ENCODE peak calls at places on chromosomes 1 and 21, in six cellular contexts. Y, O, D, W, J and K are unnamed samples.

GRCh38 chr1:61337981-61338848 is 255.9 kb downstream of the NFIA start:
- ATAC-seq in Y (peak; percentile 95), O (peak; percentile 99), D (no peak), W (peak; percentile 94), J (no peak), K (peak; percentile 85)

GRCh38 chr1:235105051-235106043 is 23.3 kb downstream of the TOMM20 start:
- ATAC-seq in Y (peak; percentile 1), O (peak; percentile 15), D (peak; percentile 87), W (no peak), J (peak; percentile 20), K (no peak)

GRCh38 chr1:40232444-40232843 is 15.3 kb upstream of the TMCO2 start:
- ATAC-seq in Y (no peak), O (no peak), D (peak; percentile 99), W (no peak), J (no peak), K (no peak)

GRCh38 chr1:203420220-203420705 is 55.3 kb upstream of the PRELP start:
- ATAC-seq in Y (peak; percentile 87), O (no peak), D (no peak), W (no peak), J (no peak), K (no peak)

GRCh38 chr1:44531785-44532566 is 126.9 kb downstream of the RNF220 start:
- ATAC-seq in Y (peak; percentile 77), O (peak; percentile 89), D (peak; percentile 98), W (no peak), J (peak; percentile 97), K (no peak)

GRCh38 chr1:89607156-89607555 is 25.8 kb upstream of the LRRC8C start:
- ATAC-seq in Y (no peak), O (no peak), D (no peak), W (no peak), J (no peak), K (no peak)

GRCh38 chr1:165456114-165456513 is 11.2 kb upstream of the RXRG start:
- ATAC-seq in Y (no peak), O (no peak), D (no peak), W (no peak), J (no peak), K (no peak)

GRCh38 chr1:206581571-206581981 is 30.7 kb downstream of the EIF2D start:
- ATAC-seq in Y (no peak), O (no peak), D (no peak), W (no peak), J (no peak), K (no peak)

GRCh38 chr21:40404319-40404906 is 442.5 kb downstream of the DSCAM start:
- ATAC-seq in Y (no peak), O (no peak), D (no peak), W (peak; percentile 88), J (no peak), K (peak; percentile 65)

GRCh38 chr1:230166366-230167132 is 99.5 kb downstream of the GALNT2 start:
- ATAC-seq in Y (no peak), O (no peak), D (no peak), W (no peak), J (no peak), K (no peak)

GRCh38 chr1:162927421-162927820 is 66.4 kb upstream of the CCDC190 start:
- ATAC-seq in Y (no peak), O (no peak), D (no peak), W (no peak), J (no peak), K (no peak)

GRCh38 chr1:6445062-6445763 is 20.6 kb downstream of the ESPN start:
- ATAC-seq in Y (peak; percentile 20), O (peak; percentile 80), D (peak; percentile 79), W (peak; percentile 42), J (peak; percentile 53), K (no peak)

GRCh38 chr1:226871047-226871365 is 590 bp downstream of the PSEN2 start:
- ATAC-seq in Y (no peak), O (no peak), D (no peak), W (no peak), J (peak; percentile 12), K (no peak)

GRCh38 chr1:44636711-44637589 is 37.3 kb downstream of the TMEM53 start:
- ATAC-seq in Y (no peak), O (no peak), D (no peak), W (no peak), J (peak; percentile 3), K (no peak)

GRCh38 chr1:157194739-157195520 is 56.7 kb upstream of the ETV3 start:
- ATAC-seq in Y (no peak), O (no peak), D (no peak), W (no peak), J (no peak), K (no peak)
- H3K4me3 ChIP-seq in Y (no peak overlapping the region), O (no peak overlapping the region), D (no peak overlapping the region), W (no peak overlapping the region), J (no peak overlapping the region), K (no peak overlapping the region)

GRCh38 chr1:179709841-179710329 is 33.2 kb upstream of the FAM163A start:
- ATAC-seq in Y (no peak), O (no peak), D (peak; percentile 89), W (no peak), J (no peak), K (peak; percentile 60)

GRCh38 chr1:179707406-179707805 is 35.7 kb upstream of the FAM163A start:
- ATAC-seq in Y (no peak), O (no peak), D (no peak), W (no peak), J (no peak), K (no peak)

GRCh38 chr1:179714159-179714558 is 28.9 kb upstream of the FAM163A start:
- ATAC-seq in Y (no peak), O (no peak), D (no peak), W (no peak), J (no peak), K (no peak)

GRCh38 chr1:179706339-179706941 is 36.7 kb upstream of the FAM163A start:
- ATAC-seq in Y (no peak), O (peak; percentile 68), D (peak; percentile 42), W (no peak), J (peak; percentile 76), K (no peak)

GRCh38 chr1:179708434-179709195 is 34.5 kb upstream of the FAM163A start:
- ATAC-seq in Y (no peak), O (peak; percentile 40), D (no peak), W (peak; percentile 46), J (peak; percentile 44), K (no peak)
- TF ChIP-seq EP300 in Y (no peak), O (no peak), D (no peak), W (no peak), J (no peak), K (no peak)

GRCh38 chr1:18948048-18948912 is 8.2 kb downstream of the IFFO2 start:
- ATAC-seq in Y (peak; percentile 45), O (peak; percentile 28), D (no peak), W (no peak), J (no peak), K (peak; percentile 30)

GRCh38 chr1:18945401-18945849 is 11.1 kb downstream of the IFFO2 start:
- ATAC-seq in Y (no peak), O (no peak), D (no peak), W (no peak), J (peak; percentile 48), K (no peak)

GRCh38 chr1:18947570-18947969 is 8.9 kb downstream of the IFFO2 start:
- ATAC-seq in Y (no peak), O (no peak), D (no peak), W (no peak), J (no peak), K (no peak)

GRCh38 chr1:18944810-18945209 is 11.7 kb downstream of the IFFO2 start:
- ATAC-seq in Y (no peak), O (no peak), D (peak; percentile 8), W (no peak), J (peak; percentile 12), K (no peak)

DNA sequence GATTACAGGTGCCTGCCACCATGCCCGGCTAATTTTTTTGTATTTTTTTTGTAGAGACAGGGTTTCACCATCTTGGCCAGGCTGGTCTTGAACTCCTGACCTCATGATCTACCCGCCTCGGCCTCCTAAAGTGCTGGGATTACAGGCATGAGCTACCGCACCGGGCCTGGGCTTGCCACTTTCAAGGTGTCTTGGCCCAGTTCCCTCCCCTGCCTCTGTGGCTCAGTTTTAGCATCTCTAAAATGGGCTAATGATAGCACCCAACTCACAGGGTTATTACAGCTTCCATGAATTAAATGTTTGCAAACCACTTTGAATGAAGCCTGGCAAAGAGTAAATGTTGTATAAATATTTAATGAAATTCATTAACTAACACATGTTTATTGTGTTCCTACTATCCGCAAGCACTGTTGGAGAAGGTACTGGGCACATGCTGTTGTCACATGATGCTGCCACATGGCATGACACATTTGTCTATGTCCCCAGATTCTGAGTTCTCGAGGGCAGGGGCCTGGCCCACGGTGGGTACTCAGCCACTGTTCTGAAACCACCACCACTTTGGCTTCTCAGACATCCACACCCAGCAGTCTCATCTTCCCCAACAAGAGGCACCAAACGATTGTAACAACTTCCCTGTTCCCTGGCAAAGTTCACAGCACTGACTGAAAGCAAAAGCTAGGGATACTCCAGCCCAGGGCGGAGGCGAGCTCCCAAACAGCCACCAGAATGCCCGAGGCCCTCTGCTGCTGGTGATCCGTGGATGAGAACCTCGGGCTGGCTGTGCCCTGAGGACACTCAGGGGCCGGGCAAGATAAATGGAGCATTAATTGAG is 9.7 kb downstream of the IFFO2 start:
- ATAC-seq in Y (no peak), O (no peak), D (no peak), W (no peak), J (no peak), K (no peak)
- H3K4me3 ChIP-seq in Y (no peak overlapping the region), O (no peak overlapping the region), D (no peak overlapping the region), W (no peak overlapping the region), J (no peak overlapping the region), K (no peak overlapping the region)

DNA sequence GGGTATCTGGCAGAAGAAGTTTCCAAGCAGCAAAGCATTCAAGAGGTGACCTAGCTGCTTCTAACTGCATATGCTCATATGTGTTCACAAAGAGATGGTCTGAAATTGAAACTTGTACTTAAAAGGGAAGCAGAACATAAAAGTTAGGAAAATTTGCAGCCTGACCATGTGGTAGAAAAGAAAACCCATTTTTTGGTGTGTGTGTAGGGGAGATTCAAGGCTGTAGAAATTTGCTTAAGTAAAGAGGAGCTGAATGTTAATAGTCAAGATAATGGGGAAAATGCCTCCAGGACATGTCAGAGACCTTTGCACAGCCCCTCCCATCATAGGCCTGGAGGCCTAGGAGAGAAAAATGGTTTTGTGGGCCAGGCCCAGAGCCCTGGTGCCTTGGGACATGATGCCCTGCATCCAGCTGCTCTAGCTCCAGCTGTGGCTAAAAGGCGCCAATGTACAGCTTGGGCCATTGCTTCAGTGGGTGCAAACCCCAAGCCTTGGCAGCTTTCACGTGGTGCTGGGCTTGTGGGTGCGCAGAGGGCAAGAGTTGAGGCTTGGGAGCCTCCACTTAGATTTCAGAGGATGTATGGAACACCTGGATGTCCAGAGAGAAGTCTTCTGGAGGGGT is 54.9 kb downstream of the DHRS3 start:
- ATAC-seq in Y (no peak), O (no peak), D (no peak), W (no peak), J (no peak), K (no peak)
- TF ChIP-seq EP300 in Y (no peak), O (no peak), D (no peak), W (no peak), J (no peak), K (no peak)

GRCh38 chr1:153532161-153532560 is 3.6 kb downstream of the S100A6 start:
- ATAC-seq in Y (no peak), O (no peak), D (no peak), W (no peak), J (peak; percentile 18), K (no peak)

GRCh38 chr1:153532769-153533599 is 2.8 kb downstream of the S100A6 start:
- ATAC-seq in Y (peak; percentile 84), O (peak; percentile 63), D (peak; percentile 51), W (peak; percentile 79), J (peak; percentile 94), K (peak; percentile 60)

GRCh38 chr1:153534226-153534932 is 1.4 kb downstream of the S100A6 start:
- ATAC-seq in Y (no peak), O (peak; percentile 0), D (no peak), W (no peak), J (no peak), K (no peak)

GRCh38 chr1:153534933-153535663 is 693 bp downstream of the S100A6 start:
- ATAC-seq in Y (no peak), O (peak; percentile 51), D (peak; percentile 64), W (peak; percentile 73), J (no peak), K (peak; percentile 47)

GRCh38 chr1:153533689-153534201 is 2.0 kb downstream of the S100A6 start:
- ATAC-seq in Y (peak; percentile 3), O (peak; percentile 44), D (no peak), W (peak; percentile 1), J (no peak), K (peak; percentile 50)
- H3K4me3 ChIP-seq in Y (peak overlapping the region; percentile 64), O (peak overlapping the region; percentile 68), D (no peak overlapping the region), W (peak overlapping the region; percentile 71), J (no peak overlapping the region), K (peak overlapping the region; percentile 86)